ENCODE peak calls at places on chromosomes 7 and 10, in eight cellular contexts. X is spleen; B is AG08396; M is choroid plexus epithelial cell; T is BJ; R is endothelial cell; L is activated CD4-positive, alpha-beta T cell treated with anti-CD3 and anti-CD28 coated beads for 24 hours; N is LNCaP clone FGC. E is an unnamed sample.

GRCh38 chr10:104406715-104407517 is 53.3 kb downstream of the CFAP58 start:
- DNase-seq in X (no peak), B (peak; percentile 9), M (peak; percentile 84), T (peak; percentile 9), R (no peak), L (no peak), N (peak; percentile 42), E (no peak)

GRCh38 chr7:98474558-98474957 is 73.7 kb upstream of the BAIAP2L1 start:
- DNase-seq in X (no peak), B (no peak), M (peak; percentile 2), T (no peak), R (no peak), L (no peak), N (no peak), E (no peak)

GRCh38 chr7:99573257-99573656 is 14.8 kb downstream of the ZNF655 start:
- DNase-seq in X (no peak), B (no peak), M (no peak), T (no peak), R (no peak), L (no peak), N (no peak), E (no peak)

GRCh38 chr7:40758590-40758989 is 623.8 kb downstream of the SUGCT start:
- DNase-seq in X (no peak), B (no peak), M (no peak), T (no peak), R (no peak), L (no peak), N (no peak), E (no peak)

GRCh38 chr7:28202222-28202621 is 21.6 kb upstream of the JAZF1 start:
- DNase-seq in X (no peak), B (no peak), M (no peak), T (no peak), R (no peak), L (no peak), N (no peak), E (no peak)

GRCh38 chr7:65972976-65973375 is 9.0 kb downstream of the GUSB start:
- DNase-seq in X (peak; percentile 34), B (no peak), M (no peak), T (no peak), R (no peak), L (no peak), N (no peak), E (no peak)

GRCh38 chr10:62037166-62037831 is 135.8 kb downstream of the ARID5B start:
- DNase-seq in X (no peak), B (peak; percentile 12), M (peak; percentile 88), T (peak; percentile 57), R (no peak), L (no peak), N (no peak), E (no peak)

GRCh38 chr10:117762819-117763172 is 220.2 kb downstream of the EMX2 start:
- DNase-seq in X (no peak), B (no peak), M (peak; percentile 24), T (no peak), R (no peak), L (no peak), N (no peak), E (no peak)

GRCh38 chr7:51034531-51035264 is 252.0 kb upstream of the GRB10 start:
- DNase-seq in X (no peak), B (peak; percentile 81), M (peak; percentile 81), T (peak; percentile 49), R (no peak), L (no peak), N (peak; percentile 43), E (no peak)

GRCh38 chr7:111985802-111986201 is 220.4 kb downstream of the DOCK4 start:
- DNase-seq in X (no peak), B (no peak), M (no peak), T (no peak), R (no peak), L (no peak), N (no peak), E (no peak)

GRCh38 chr10:29839826-29840515 is 205.2 kb upstream of the SVIL start:
- DNase-seq in X (no peak), B (no peak), M (no peak), T (no peak), R (no peak), L (no peak), N (no peak), E (no peak)

GRCh38 chr7:73329861-73330581 is 2.1 kb downstream of the FKBP6 start:
- DNase-seq in X (no peak), B (peak; percentile 42), M (peak; percentile 65), T (no peak), R (no peak), L (no peak), N (no peak), E (no peak)

GRCh38 chr7:77409739-77410545 is 6.2 kb downstream of the GSAP start:
- DNase-seq in X (no peak), B (peak; percentile 57), M (peak; percentile 93), T (peak; percentile 60), R (no peak), L (no peak), N (no peak), E (no peak)

GRCh38 chr7:17599733-17600685 is 301.6 kb downstream of the AHR start:
- DNase-seq in X (no peak), B (peak; percentile 64), M (peak; percentile 97), T (peak; percentile 73), R (no peak), L (no peak), N (peak; percentile 37), E (no peak)

GRCh38 chr7:36215017-36215621 is 62.1 kb downstream of the EEPD1 start:
- DNase-seq in X (no peak), B (no peak), M (peak; percentile 82), T (no peak), R (no peak), L (no peak), N (no peak), E (no peak)

GRCh38 chr7:14551326-14551725 is 351.2 kb downstream of the DGKB start:
- DNase-seq in X (no peak), B (no peak), M (no peak), T (no peak), R (no peak), L (no peak), N (no peak), E (no peak)

GRCh38 chr7:15937571-15937970 is 251.1 kb upstream of the MEOX2 start:
- DNase-seq in X (no peak), B (no peak), M (peak; percentile 31), T (no peak), R (no peak), L (no peak), N (no peak), E (no peak)

GRCh38 chr7:140308060-140308459 is 90.3 kb downstream of the SLC37A3 start:
- DNase-seq in X (no peak), B (no peak), M (no peak), T (no peak), R (no peak), L (no peak), N (no peak), E (no peak)

GRCh38 chr10:90222939-90223338 is 521.5 kb downstream of the KIF20B start:
- DNase-seq in X (no peak), B (no peak), M (no peak), T (no peak), R (no peak), L (no peak), N (no peak), E (no peak)

GRCh38 chr7:21927693-21928092 is 18.0 kb downstream of the CDCA7L start:
- DNase-seq in X (no peak), B (no peak), M (no peak), T (no peak), R (no peak), L (no peak), N (no peak), E (no peak)

GRCh38 chr7:94562525-94562924 is 52.9 kb downstream of the CASD1 start:
- DNase-seq in X (no peak), B (no peak), M (peak; percentile 17), T (no peak), R (peak; percentile 5), L (no peak), N (no peak), E (no peak)

GRCh38 chr7:114916261-114916892 is 5.5 kb upstream of the MDFIC start:
- DNase-seq in X (no peak), B (no peak), M (no peak), T (no peak), R (no peak), L (peak; percentile 31), N (no peak), E (no peak)